ENCODE peak calls at places on chromosomes 2 and 18, in six cellular contexts. I is upper lobe of left lung, V is transverse colon, N is HCT116, Z is HL-60, B is sigmoid colon. A is an unnamed sample.

GRCh38 chr18:76619342-76620315 is 124.6 kb upstream of the ZNF516 start:
- DNase-seq in I (peak), V (peak), N (no peak), Z (peak), B (peak), A (no peak)

GRCh38 chr2:2899826-2900225 is 477.8 kb downstream of the EIPR1 start:
- DNase-seq in I (no peak), V (no peak), N (no peak), Z (no peak), B (no peak), A (no peak)

GRCh38 chr18:77123313-77124231 is 9.0 kb downstream of the MBP start:
- DNase-seq in I (no peak), V (no peak), N (no peak), Z (no peak), B (no peak), A (peak)

GRCh38 chr18:80200171-80200931 is 47.0 kb downstream of the PARD6G start:
- DNase-seq in I (no peak), V (no peak), N (no peak), Z (peak), B (peak), A (no peak)

GRCh38 chr2:8524388-8524787 is 157.5 kb upstream of the ID2 start:
- DNase-seq in I (no peak), V (no peak), N (no peak), Z (no peak), B (no peak), A (no peak)

GRCh38 chr2:55163258-55163657 is 68.8 kb downstream of the CLHC1 start:
- DNase-seq in I (no peak), V (no peak), N (no peak), Z (no peak), B (no peak), A (no peak)

GRCh38 chr18:3794537-3795348 is 344.8 kb downstream of the TGIF1 start:
- DNase-seq in I (no peak), V (no peak), N (no peak), Z (no peak), B (no peak), A (no peak)

GRCh38 chr18:68623342-68623741 is 91.6 kb downstream of the TMX3 start:
- DNase-seq in I (no peak), V (no peak), N (peak), Z (peak), B (peak), A (no peak)

GRCh38 chr2:201259216-201259615 is 1.1 kb upstream of the CASP8 start:
- DNase-seq in I (no peak), V (no peak), N (no peak), Z (no peak), B (no peak), A (peak)

GRCh38 chr2:119114266-119114665 is 44.3 kb downstream of the C1QL2 start:
- DNase-seq in I (no peak), V (no peak), N (no peak), Z (no peak), B (peak), A (peak)

GRCh38 chr2:174777334-174777733 is 13.1 kb upstream of the CHRNA1 start:
- DNase-seq in I (no peak), V (no peak), N (no peak), Z (no peak), B (no peak), A (no peak)

GRCh38 chr2:203804070-203804469 is 63.5 kb upstream of the CTLA4 start:
- DNase-seq in I (no peak), V (no peak), N (no peak), Z (no peak), B (no peak), A (no peak)

GRCh38 chr18:63872586-63872985 is 14.9 kb upstream of the SERPINB2 start:
- DNase-seq in I (no peak), V (no peak), N (no peak), Z (no peak), B (no peak), A (no peak)

GRCh38 chr2:230949966-230950832 is 25.2 kb upstream of the GPR55 start:
- DNase-seq in I (no peak), V (no peak), N (no peak), Z (no peak), B (no peak), A (no peak)

GRCh38 chr2:54331095-54331835 is 75.2 kb upstream of the TSPYL6 start:
- DNase-seq in I (no peak), V (no peak), N (no peak), Z (no peak), B (peak), A (no peak)

GRCh38 chr2:228522276-228522675 is 340.8 kb upstream of the SPHKAP start:
- DNase-seq in I (no peak), V (no peak), N (no peak), Z (no peak), B (no peak), A (no peak)

GRCh38 chr2:25618676-25619075 is 54.7 kb downstream of the DTNB start:
- DNase-seq in I (no peak), V (no peak), N (peak), Z (no peak), B (no peak), A (no peak)

GRCh38 chr2:18788590-18788989 is 199.2 kb upstream of the NT5C1B start:
- DNase-seq in I (no peak), V (no peak), N (no peak), Z (no peak), B (no peak), A (no peak)

GRCh38 chr2:18467727-18468363 is 92.6 kb downstream of the RDH14 start:
- DNase-seq in I (no peak), V (no peak), N (no peak), Z (no peak), B (no peak), A (no peak)

GRCh38 chr2:29518988-29519925 is 402.1 kb downstream of the ALK start:
- DNase-seq in I (peak), V (no peak), N (no peak), Z (no peak), B (no peak), A (peak)

GRCh38 chr2:199738723-199739412 is 112.1 kb downstream of the FTCDNL1 start:
- DNase-seq in I (no peak), V (no peak), N (no peak), Z (peak), B (no peak), A (no peak)

GRCh38 chr2:168926621-168927386 is 25.7 kb downstream of the G6PC2 start:
- DNase-seq in I (no peak), V (no peak), N (no peak), Z (no peak), B (no peak), A (no peak)

GRCh38 chr2:215828528-215829184 is 184.7 kb downstream of the MREG start:
- DNase-seq in I (peak), V (peak), N (peak), Z (peak), B (peak), A (no peak)

GRCh38 chr2:235467586-235467985 is 26.3 kb upstream of the AGAP1 start:
- DNase-seq in I (no peak), V (no peak), N (no peak), Z (no peak), B (no peak), A (no peak)

GRCh38 chr2:168699834-168700417 is 102.5 kb upstream of the NOSTRIN start:
- DNase-seq in I (peak), V (peak), N (no peak), Z (no peak), B (peak), A (no peak)

GRCh38 chr2:28972778-28973335 is 8.2 kb upstream of the TOGARAM2 start:
- DNase-seq in I (no peak), V (no peak), N (no peak), Z (no peak), B (peak), A (no peak)

GRCh38 chr2:233492078-233492477 is 74.5 kb downstream of the USP40 start:
- DNase-seq in I (no peak), V (no peak), N (no peak), Z (no peak), B (no peak), A (no peak)

GRCh38 chr2:168545439-168546082 is 89.5 kb downstream of the CERS6 start:
- DNase-seq in I (no peak), V (no peak), N (peak), Z (peak), B (no peak), A (no peak)

GRCh38 chr2:38935568-38936172 is 46.0 kb downstream of the ARHGEF33 start:
- DNase-seq in I (no peak), V (no peak), N (no peak), Z (no peak), B (no peak), A (no peak)

GRCh38 chr2:151277011-151277410 is 12.5 kb downstream of the NMI start:
- DNase-seq in I (no peak), V (no peak), N (no peak), Z (no peak), B (no peak), A (no peak)

GRCh38 chr2:37585982-37586621 is 85.3 kb downstream of the CDC42EP3 start:
- DNase-seq in I (peak), V (peak), N (peak), Z (no peak), B (peak), A (no peak)

GRCh38 chr2:152033146-152033545 is 65.7 kb downstream of the CACNB4 start:
- DNase-seq in I (no peak), V (no peak), N (no peak), Z (no peak), B (no peak), A (no peak)

GRCh38 chr2:179132076-179132475 is 82.1 kb upstream of the CCDC141 start:
- DNase-seq in I (no peak), V (no peak), N (no peak), Z (no peak), B (no peak), A (no peak)

GRCh38 chr2:44553456-44553855 is 191.7 kb downstream of the CAMKMT start:
- DNase-seq in I (no peak), V (no peak), N (no peak), Z (no peak), B (no peak), A (no peak)

GRCh38 chr2:228771719-228772254 is 499.3 kb downstream of the PID1 start:
- DNase-seq in I (no peak), V (no peak), N (no peak), Z (no peak), B (no peak), A (no peak)

GRCh38 chr18:36672437-36673344 is 156.1 kb downstream of the TPGS2 start:
- DNase-seq in I (peak), V (peak), N (no peak), Z (no peak), B (no peak), A (no peak)

GRCh38 chr2:200698217-200698616 is 112.4 kb downstream of the AOX1 start:
- DNase-seq in I (no peak), V (no peak), N (no peak), Z (no peak), B (no peak), A (no peak)

GRCh38 chr2:196263181-196263747 is 91.9 kb upstream of the STK17B start:
- DNase-seq in I (no peak), V (peak), N (no peak), Z (peak), B (no peak), A (no peak)

GRCh38 chr2:188902906-188903305 is 71.3 kb upstream of the COL3A1 start:
- DNase-seq in I (no peak), V (no peak), N (no peak), Z (no peak), B (no peak), A (no peak)

GRCh38 chr2:188894028-188894427 is 80.1 kb upstream of the COL3A1 start:
- DNase-seq in I (no peak), V (no peak), N (no peak), Z (no peak), B (no peak), A (no peak)

GRCh38 chr2:188894979-188895378 is 79.2 kb upstream of the COL3A1 start:
- DNase-seq in I (no peak), V (no peak), N (no peak), Z (no peak), B (no peak), A (no peak)

GRCh38 chr2:188897096-188897495 is 77.1 kb upstream of the COL3A1 start:
- DNase-seq in I (no peak), V (no peak), N (no peak), Z (no peak), B (no peak), A (no peak)

GRCh38 chr2:188898261-188898660 is 75.9 kb upstream of the COL3A1 start:
- DNase-seq in I (no peak), V (no peak), N (no peak), Z (no peak), B (no peak), A (no peak)
- TF ChIP-seq POLR2AphosphoS5 in I (no peak), V (no peak), N (no peak), Z (no peak), B (no peak), A (no peak)

DNA sequence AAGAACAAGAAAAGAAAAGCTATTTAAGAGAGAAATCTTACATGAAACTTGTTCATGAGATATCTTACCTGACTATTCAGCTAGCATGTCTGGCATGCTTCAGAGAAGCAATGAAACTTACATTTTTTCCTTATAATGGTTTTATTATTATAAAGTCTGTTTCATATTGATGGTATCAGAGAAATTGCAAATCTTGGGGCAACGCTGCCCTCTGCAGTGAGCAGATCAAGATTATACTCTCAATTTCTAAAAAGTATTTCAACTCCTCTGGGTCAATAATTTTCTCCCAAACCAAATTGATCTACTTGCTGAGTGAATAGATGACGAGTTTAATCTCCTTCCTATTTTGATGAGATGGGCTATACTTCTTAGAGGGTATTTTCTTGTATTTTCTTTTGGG is 235.6 kb downstream of the NUP35 start:
- DNase-seq in I (no peak), V (no peak), N (peak), Z (no peak), B (no peak), A (no peak)
- TF ChIP-seq CTCF in I (no peak), V (no peak), N (peak), Z (no peak), B (no peak), A (no peak)

GRCh38 chr2:178109813-178110212 is 2.4 kb upstream of the RBM45 start:
- DNase-seq in I (no peak), V (no peak), N (peak), Z (no peak), B (no peak), A (no peak)
- TF ChIP-seq POLR2AphosphoS5 in I (no peak), V (no peak), N (no peak), Z (no peak), B (no peak), A (no peak)

DNA sequence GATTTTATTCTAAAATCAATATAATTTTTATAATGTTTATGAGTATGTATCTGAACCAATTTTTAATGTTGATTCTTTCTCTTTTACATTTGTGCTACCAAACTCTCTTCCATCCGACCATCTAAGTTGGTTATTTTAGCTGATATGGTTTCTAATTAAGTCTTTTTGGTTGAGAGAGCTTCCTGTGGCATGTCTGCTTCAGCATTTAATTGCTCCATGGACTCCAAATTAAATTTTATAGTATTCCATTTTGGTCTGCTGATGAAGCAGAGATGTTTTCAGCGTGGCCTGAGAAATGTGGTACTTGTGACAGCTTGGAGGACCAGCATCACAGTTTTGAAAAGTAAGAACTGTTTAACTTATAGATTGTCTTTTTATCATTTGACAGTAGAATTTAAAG is 105.6 kb downstream of the EHBP1 start:
- DNase-seq in I (no peak), V (no peak), N (no peak), Z (no peak), B (no peak), A (no peak)
- TF ChIP-seq CTCF in I (no peak), V (no peak), N (no peak), Z (no peak), B (no peak), A (no peak)

GRCh38 chr2:177628817-177629216 is 236.2 kb downstream of the AGPS start:
- DNase-seq in I (no peak), V (no peak), N (no peak), Z (no peak), B (no peak), A (no peak)

GRCh38 chr2:177625744-177626655 is 233.4 kb downstream of the AGPS start:
- DNase-seq in I (no peak), V (no peak), N (no peak), Z (no peak), B (no peak), A (no peak)

GRCh38 chr2:177633111-177633510 is 240.5 kb downstream of the AGPS start:
- DNase-seq in I (no peak), V (no peak), N (no peak), Z (no peak), B (no peak), A (no peak)

GRCh38 chr2:177631702-177632101 is 239.1 kb downstream of the AGPS start:
- DNase-seq in I (no peak), V (no peak), N (no peak), Z (no peak), B (no peak), A (no peak)

GRCh38 chr2:177629357-177630000 is 236.9 kb downstream of the AGPS start:
- DNase-seq in I (no peak), V (no peak), N (no peak), Z (no peak), B (no peak), A (no peak)
- TF ChIP-seq POLR2AphosphoS5 in I (no peak), V (no peak), N (no peak), Z (no peak), B (no peak), A (no peak)

GRCh38 chr2:239396881-239397681 is 3.7 kb downstream of the HDAC4 start:
- DNase-seq in I (peak), V (peak), N (no peak), Z (no peak), B (peak), A (no peak)
- TF ChIP-seq CTCF in I (peak), V (no peak), N (peak), Z (no peak), B (no peak), A (no peak)